ENCODE peak calls at places on chromosome 16, in six cellular contexts. S is H9; V is HTR-8/SVneo; R is Jurkat, Clone E6-1; Q is T-cell; N is activated CD4-positive, alpha-beta T cell treated with anti-CD3 and anti-CD28 coated beads for 48 hours. A is an unnamed sample.

GRCh38 chr16:71380831-71381230 is 22.3 kb downstream of the CALB2 start:
- DNase-seq in S (no peak), V (no peak), R (no peak), Q (no peak), N (no peak), A (no peak)

GRCh38 chr16:67884684-67885083 is at the start of gene NRN1L:
- DNase-seq in S (peak), V (peak), R (no peak), Q (no peak), N (no peak), A (peak)

GRCh38 chr16:3180445-3180878 is 7.5 kb upstream of the OR1F1 start:
- DNase-seq in S (peak), V (no peak), R (no peak), Q (no peak), N (peak), A (peak)

GRCh38 chr16:68363847-68364600 is 53.2 kb downstream of the PRMT7 start:
- DNase-seq in S (no peak), V (no peak), R (no peak), Q (no peak), N (no peak), A (no peak)

GRCh38 chr16:75486014-75486404 is 9.2 kb downstream of the CHST6 start:
- DNase-seq in S (no peak), V (no peak), R (no peak), Q (no peak), N (no peak), A (no peak)

GRCh38 chr16:18800674-18801196 is 614 bp downstream of the ARL6IP1 start:
- DNase-seq in S (no peak), V (no peak), R (no peak), Q (no peak), N (peak), A (peak)

GRCh38 chr16:19086322-19087199 is 19.1 kb downstream of the COQ7 start:
- DNase-seq in S (peak), V (peak), R (peak), Q (peak), N (peak), A (peak)

GRCh38 chr16:89193021-89193575 is 7.2 kb downstream of the SLC22A31 start:
- DNase-seq in S (peak), V (no peak), R (peak), Q (no peak), N (peak), A (peak)

GRCh38 chr16:747978-748746 is 7.4 kb upstream of the CIAO3 start:
- DNase-seq in S (no peak), V (no peak), R (no peak), Q (no peak), N (no peak), A (no peak)

GRCh38 chr16:12553191-12553590 is 250.5 kb downstream of the CPPED1 start:
- DNase-seq in S (no peak), V (no peak), R (no peak), Q (no peak), N (no peak), A (no peak)

GRCh38 chr16:80231888-80232287 is 308.9 kb upstream of the DYNLRB2 start:
- DNase-seq in S (no peak), V (peak), R (no peak), Q (no peak), N (peak), A (no peak)

GRCh38 chr16:57372372-57373116 is at the start of gene CX3CL1:
- DNase-seq in S (peak), V (no peak), R (no peak), Q (no peak), N (no peak), A (peak)

GRCh38 chr16:58499092-58499511 is 841 bp upstream of the NDRG4 start:
- DNase-seq in S (peak), V (no peak), R (no peak), Q (no peak), N (no peak), A (no peak)

GRCh38 chr16:87335306-87335967 is 18.2 kb upstream of the C16orf95 start:
- DNase-seq in S (no peak), V (no peak), R (no peak), Q (no peak), N (no peak), A (no peak)

GRCh38 chr16:3998793-3999478 is 117.3 kb downstream of the ADCY9 start:
- DNase-seq in S (no peak), V (no peak), R (no peak), Q (no peak), N (no peak), A (peak)

A was measured in mesendoderm.